ENCODE peak calls at places on chromosomes 2 and 18, in five cellular contexts. One of them, this sample, is unnamed.

GRCh38 chr18:68447286-68447685 is 267.6 kb downstream of the TMX3 start:
- DNase-seq in H9: no peak
- DNase-seq in H1: no peak
- DNase-seq in mesenchymal stem cell: peak; percentile 48
- DNase-seq in trophoblast cell: no peak
- DNase-seq in this sample: no peak

GRCh38 chr2:238908960-238909951 is 61.4 kb downstream of the TWIST2 start:
- DNase-seq in mesenchymal stem cell: peak; percentile 38
- DNase-seq in H1: no peak
- DNase-seq in H9: no peak
- DNase-seq in trophoblast cell: no peak
- DNase-seq in this sample: no peak

GRCh38 chr2:193836424-193836823 is 1641.7 kb upstream of the TMEFF2 start:
- DNase-seq in H9: no peak
- DNase-seq in H1: no peak
- DNase-seq in trophoblast cell: no peak
- DNase-seq in mesenchymal stem cell: no peak
- DNase-seq in this sample: no peak

GRCh38 chr18:64253900-64254299 is 105.0 kb upstream of the LINC00305 start:
- DNase-seq in H9: no peak
- DNase-seq in H1: no peak
- DNase-seq in trophoblast cell: no peak
- DNase-seq in mesenchymal stem cell: no peak
- DNase-seq in this sample: no peak

GRCh38 chr2:166013878-166014277 is 60.3 kb upstream of the TTC21B start:
- DNase-seq in trophoblast cell: no peak
- DNase-seq in mesenchymal stem cell: no peak
- DNase-seq in H1: no peak
- DNase-seq in H9: no peak
- DNase-seq in this sample: no peak

GRCh38 chr2:189629553-189630453 is 31.5 kb upstream of the ASNSD1 start:
- DNase-seq in H1: no peak
- DNase-seq in mesenchymal stem cell: peak; percentile 22
- DNase-seq in trophoblast cell: no peak
- DNase-seq in H9: no peak
- DNase-seq in this sample: no peak

GRCh38 chr2:176752295-176752694 is 460.3 kb upstream of the HNRNPA3 start:
- DNase-seq in H1: no peak
- DNase-seq in H9: no peak
- DNase-seq in mesenchymal stem cell: no peak
- DNase-seq in trophoblast cell: no peak
- DNase-seq in this sample: no peak

GRCh38 chr2:211259831-211260476 is 703.6 kb downstream of the CPS1 start:
- DNase-seq in trophoblast cell: no peak
- DNase-seq in H9: no peak
- DNase-seq in H1: no peak
- DNase-seq in mesenchymal stem cell: peak; percentile 43
- DNase-seq in this sample: no peak

GRCh38 chr2:17306219-17306618 is 212.0 kb downstream of the RAD51AP2 start:
- DNase-seq in mesenchymal stem cell: no peak
- DNase-seq in H9: no peak
- DNase-seq in H1: no peak
- DNase-seq in trophoblast cell: no peak
- DNase-seq in this sample: no peak

GRCh38 chr18:8948471-8949149 is 153.9 kb upstream of the NDUFV2 start:
- DNase-seq in trophoblast cell: peak; percentile 75
- DNase-seq in H1: no peak
- DNase-seq in mesenchymal stem cell: peak; percentile 91
- DNase-seq in H9: no peak
- DNase-seq in this sample: no peak

GRCh38 chr2:56613254-56613653 is 429.5 kb downstream of the CCDC85A start:
- DNase-seq in H1: no peak
- DNase-seq in H9: no peak
- DNase-seq in trophoblast cell: no peak
- DNase-seq in mesenchymal stem cell: no peak
- DNase-seq in this sample: no peak

GRCh38 chr2:196516541-196516940 is 123.0 kb upstream of the CCDC150 start:
- DNase-seq in mesenchymal stem cell: no peak
- DNase-seq in H9: no peak
- DNase-seq in H1: no peak
- DNase-seq in trophoblast cell: no peak
- DNase-seq in this sample: no peak

GRCh38 chr18:12652861-12653401 is 5.0 kb downstream of the SPIRE1 start:
- DNase-seq in H9: no peak
- DNase-seq in H1: no peak
- DNase-seq in trophoblast cell: no peak
- DNase-seq in mesenchymal stem cell: peak; percentile 80
- DNase-seq in this sample: no peak

GRCh38 chr2:58578276-58578675 is 337.2 kb upstream of the FANCL start:
- DNase-seq in H1: no peak
- DNase-seq in mesenchymal stem cell: no peak
- DNase-seq in trophoblast cell: no peak
- DNase-seq in H9: no peak
- DNase-seq in this sample: no peak

GRCh38 chr18:11310476-11311086 is 161.2 kb upstream of the PIEZO2 start:
- DNase-seq in mesenchymal stem cell: peak; percentile 38
- DNase-seq in H9: peak; percentile 71
- DNase-seq in trophoblast cell: peak; percentile 21
- DNase-seq in H1: no peak
- DNase-seq in this sample: peak; percentile 38

GRCh38 chr2:15764683-15765011 is 173.0 kb downstream of the DDX1 start:
- DNase-seq in mesenchymal stem cell: no peak
- DNase-seq in trophoblast cell: no peak
- DNase-seq in H9: no peak
- DNase-seq in H1: no peak
- DNase-seq in this sample: no peak

GRCh38 chr18:46622999-46623398 is 34.0 kb downstream of the LOXHD1 start:
- DNase-seq in H9: no peak
- DNase-seq in H1: no peak
- DNase-seq in trophoblast cell: no peak
- DNase-seq in mesenchymal stem cell: peak; percentile 6
- DNase-seq in this sample: no peak

GRCh38 chr18:23710068-23710527 is 20.8 kb downstream of the LAMA3 start:
- DNase-seq in mesenchymal stem cell: no peak
- DNase-seq in H9: no peak
- DNase-seq in trophoblast cell: no peak
- DNase-seq in H1: no peak
- DNase-seq in this sample: no peak

GRCh38 chr18:48548404-48548771 is 9.6 kb downstream of the CTIF start:
- DNase-seq in H9: no peak
- DNase-seq in trophoblast cell: no peak
- DNase-seq in mesenchymal stem cell: peak; percentile 81
- DNase-seq in H1: no peak
- DNase-seq in this sample: no peak

GRCh38 chr2:220043993-220044335 is 416.5 kb downstream of the SLC4A3 start:
- DNase-seq in H9: no peak
- DNase-seq in trophoblast cell: no peak
- DNase-seq in H1: no peak
- DNase-seq in mesenchymal stem cell: peak; percentile 78
- DNase-seq in this sample: no peak

GRCh38 chr2:59850554-59850953 is 702.9 kb downstream of the BCL11A start:
- DNase-seq in H1: no peak
- DNase-seq in H9: no peak
- DNase-seq in mesenchymal stem cell: no peak
- DNase-seq in trophoblast cell: no peak
- DNase-seq in this sample: no peak

GRCh38 chr2:104033399-104033798 is 820.5 kb upstream of the POU3F3 start:
- DNase-seq in trophoblast cell: no peak
- DNase-seq in mesenchymal stem cell: no peak
- DNase-seq in H9: no peak
- DNase-seq in H1: no peak
- DNase-seq in this sample: peak; percentile 24

GRCh38 chr2:665340-666073 is 11.7 kb downstream of the TMEM18 start:
- DNase-seq in trophoblast cell: no peak
- DNase-seq in mesenchymal stem cell: no peak
- DNase-seq in H1: no peak
- DNase-seq in H9: no peak
- DNase-seq in this sample: no peak
- H2BK12ac ChIP-seq in trophoblast cell: no peak overlapping the region
- H2BK12ac ChIP-seq in mesenchymal stem cell: no peak overlapping the region
- H2BK12ac ChIP-seq in H1: no peak overlapping the region
- H2BK12ac ChIP-seq in H9: no peak overlapping the region
- H2BK12ac ChIP-seq in this sample: no peak overlapping the region

GRCh38 chr2:128465246-128466170 is 146.8 kb upstream of the HS6ST1 start:
- DNase-seq in trophoblast cell: no peak
- DNase-seq in H1: no peak
- DNase-seq in H9: peak; percentile 11
- DNase-seq in mesenchymal stem cell: no peak
- DNase-seq in this sample: no peak

GRCh38 chr2:128464456-128464855 is 145.8 kb upstream of the HS6ST1 start:
- DNase-seq in trophoblast cell: no peak
- DNase-seq in mesenchymal stem cell: no peak
- DNase-seq in H1: no peak
- DNase-seq in H9: peak; percentile 15
- DNase-seq in this sample: no peak

GRCh38 chr2:128467321-128467901 is 148.7 kb upstream of the HS6ST1 start:
- DNase-seq in H1: no peak
- DNase-seq in H9: peak; percentile 13
- DNase-seq in mesenchymal stem cell: no peak
- DNase-seq in trophoblast cell: no peak
- DNase-seq in this sample: no peak

GRCh38 chr2:128468186-128468585 is 149.5 kb upstream of the HS6ST1 start:
- DNase-seq in H1: no peak
- DNase-seq in H9: no peak
- DNase-seq in trophoblast cell: no peak
- DNase-seq in mesenchymal stem cell: no peak
- DNase-seq in this sample: no peak

GRCh38 chr2:128466377-128467175 is 147.9 kb upstream of the HS6ST1 start:
- DNase-seq in H9: peak; percentile 13
- DNase-seq in mesenchymal stem cell: no peak
- DNase-seq in H1: no peak
- DNase-seq in trophoblast cell: no peak
- DNase-seq in this sample: no peak
- H2BK12ac ChIP-seq in H9: no peak overlapping the region
- H2BK12ac ChIP-seq in mesenchymal stem cell: peak overlapping the region; percentile 57
- H2BK12ac ChIP-seq in H1: no peak overlapping the region
- H2BK12ac ChIP-seq in trophoblast cell: no peak overlapping the region
- H2BK12ac ChIP-seq in this sample: no peak overlapping the region

DNA sequence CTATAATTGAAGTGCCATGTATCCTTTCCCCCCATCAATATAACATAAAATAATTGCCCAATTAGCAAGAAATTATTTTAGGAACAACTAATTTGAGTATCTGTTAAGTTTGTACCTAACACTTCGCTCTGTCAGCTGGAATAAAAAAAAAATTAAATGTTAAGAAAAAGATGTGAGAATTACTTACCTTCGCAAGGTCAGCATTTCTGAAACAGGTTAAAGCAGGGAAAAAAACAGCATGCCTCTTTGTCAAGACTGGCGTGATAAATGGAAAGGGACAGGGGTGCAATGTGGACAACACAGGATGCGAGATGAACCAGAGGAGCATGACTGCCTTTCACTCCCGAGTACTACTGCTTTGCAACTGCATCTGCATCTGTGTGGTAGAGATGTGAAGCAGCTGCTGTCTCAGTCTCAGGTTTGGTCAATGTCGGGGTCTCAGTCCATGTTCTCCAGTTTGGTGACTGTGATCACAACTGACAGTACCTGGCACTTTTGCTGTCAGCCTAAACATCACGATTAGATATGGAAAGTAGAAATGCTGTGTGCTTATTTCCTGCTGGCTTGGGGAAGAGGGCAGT is 565.4 kb upstream of the LRRTM1 start:
- DNase-seq in H9: no peak
- DNase-seq in trophoblast cell: no peak
- DNase-seq in mesenchymal stem cell: no peak
- DNase-seq in H1: no peak
- DNase-seq in this sample: no peak
- H2BK12ac ChIP-seq in H9: no peak overlapping the region
- H2BK12ac ChIP-seq in trophoblast cell: no peak overlapping the region
- H2BK12ac ChIP-seq in mesenchymal stem cell: peak overlapping the region; percentile 0
- H2BK12ac ChIP-seq in H1: peak overlapping the region; percentile 96
- H2BK12ac ChIP-seq in this sample: no peak overlapping the region

GRCh38 chr2:10717630-10718029 is 3.8 kb upstream of the ATP6V1C2 start:
- DNase-seq in trophoblast cell: no peak
- DNase-seq in H9: no peak
- DNase-seq in H1: no peak
- DNase-seq in mesenchymal stem cell: no peak
- DNase-seq in this sample: no peak

GRCh38 chr2:10722252-10722825 is 909 bp downstream of the ATP6V1C2 start:
- DNase-seq in H1: no peak
- DNase-seq in H9: no peak
- DNase-seq in trophoblast cell: no peak
- DNase-seq in mesenchymal stem cell: no peak
- DNase-seq in this sample: no peak

GRCh38 chr2:10720983-10721343 is 467 bp upstream of the ATP6V1C2 start:
- DNase-seq in trophoblast cell: no peak
- DNase-seq in H9: peak; percentile 41
- DNase-seq in mesenchymal stem cell: no peak
- DNase-seq in H1: no peak
- DNase-seq in this sample: no peak

GRCh38 chr2:10720306-10720705 is 1.1 kb upstream of the ATP6V1C2 start:
- DNase-seq in H9: no peak
- DNase-seq in H1: no peak
- DNase-seq in trophoblast cell: peak; percentile 41
- DNase-seq in mesenchymal stem cell: no peak
- DNase-seq in this sample: no peak

GRCh38 chr2:10721344-10722251 is at the start of gene ATP6V1C2:
- DNase-seq in H1: no peak
- DNase-seq in H9: peak; percentile 67
- DNase-seq in trophoblast cell: peak; percentile 28
- DNase-seq in mesenchymal stem cell: no peak
- DNase-seq in this sample: peak; percentile 64
- H2BK12ac ChIP-seq in H1: no peak within 1 kb of the TSS
- H2BK12ac ChIP-seq in H9: no peak within 1 kb of the TSS
- H2BK12ac ChIP-seq in trophoblast cell: no peak within 1 kb of the TSS
- H2BK12ac ChIP-seq in mesenchymal stem cell: no peak within 1 kb of the TSS
- H2BK12ac ChIP-seq in this sample: no peak within 1 kb of the TSS

DNA sequence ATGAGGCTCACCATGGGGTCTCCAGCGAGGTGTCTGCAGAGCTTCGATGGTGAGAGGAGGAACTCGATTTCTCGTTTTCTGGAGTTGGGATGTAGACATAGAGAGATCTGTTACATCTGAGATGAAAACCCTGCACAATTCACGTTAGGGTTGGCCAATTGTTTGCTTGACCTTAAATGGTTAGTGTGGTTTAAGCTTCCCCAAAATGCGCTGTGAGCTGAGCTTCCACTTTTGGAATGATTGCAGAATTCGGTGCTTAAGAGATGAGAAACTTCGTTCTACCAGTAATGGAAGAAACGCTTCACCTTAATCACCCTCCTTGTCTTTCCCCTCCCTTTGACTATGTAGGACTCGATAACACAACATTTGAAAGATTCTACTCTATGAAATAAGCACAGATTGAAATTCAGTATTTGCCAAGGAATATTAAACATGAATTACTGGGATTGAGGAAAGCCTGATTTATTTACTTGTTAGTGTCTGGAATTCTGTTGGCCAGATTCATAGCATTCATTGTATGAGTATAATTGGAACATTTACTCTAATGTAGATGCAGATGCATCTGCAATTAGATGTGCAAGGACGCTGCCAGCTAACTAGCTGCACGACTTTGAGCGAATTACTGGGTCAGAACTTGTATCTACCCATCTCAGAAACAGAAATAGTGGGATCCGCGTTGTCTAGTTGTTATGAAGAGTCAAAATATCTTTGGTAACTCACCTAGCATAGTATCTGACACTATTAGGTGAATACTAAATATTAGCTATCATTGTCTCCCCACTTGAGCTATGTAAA is 1.6 kb upstream of the KLF7 start:
- DNase-seq in H9: no peak
- DNase-seq in trophoblast cell: no peak
- DNase-seq in mesenchymal stem cell: peak; percentile 77
- DNase-seq in H1: no peak
- DNase-seq in this sample: no peak
- H2BK12ac ChIP-seq in H9: no peak overlapping the region
- H2BK12ac ChIP-seq in trophoblast cell: peak overlapping the region; percentile 34
- H2BK12ac ChIP-seq in mesenchymal stem cell: peak overlapping the region; percentile 79
- H2BK12ac ChIP-seq in H1: peak overlapping the region; percentile 93
- H2BK12ac ChIP-seq in this sample: no peak overlapping the region